ENCODE peak calls at places on chromosomes 12 and 14, in ten cellular contexts. One of them, this sample, is unnamed. For H3K4me1 and H3K27me3, the result is how much of the 10 kb centered on the place peaks cover.

GRCh38 chr12:82651489-82651888 is 35.2 kb upstream of the TMTC2 start:
- DNase-seq in IMR-90: no peak
- DNase-seq in tibial nerve: no peak
- DNase-seq in adrenal gland: no peak
- DNase-seq in body of pancreas: no peak
- DNase-seq in HCT116: peak
- DNase-seq in sigmoid colon: no peak
- DNase-seq in stomach: no peak
- DNase-seq in heart left ventricle: no peak
- DNase-seq in endothelial cell of umbilical vein: no peak
- DNase-seq in this sample: no peak

GRCh38 chr14:53044486-53044885 is 93.6 kb upstream of the FERMT2 start:
- DNase-seq in IMR-90: peak
- DNase-seq in stomach: no peak
- DNase-seq in HCT116: no peak
- DNase-seq in sigmoid colon: no peak
- DNase-seq in adrenal gland: no peak
- DNase-seq in endothelial cell of umbilical vein: no peak
- DNase-seq in body of pancreas: no peak
- DNase-seq in heart left ventricle: no peak
- DNase-seq in tibial nerve: no peak
- DNase-seq in this sample: no peak

GRCh38 chr12:31868980-31869379 is 90.2 kb upstream of the RESF1 start:
- DNase-seq in tibial nerve: no peak
- DNase-seq in HCT116: no peak
- DNase-seq in body of pancreas: peak
- DNase-seq in heart left ventricle: peak
- DNase-seq in IMR-90: peak
- DNase-seq in endothelial cell of umbilical vein: peak
- DNase-seq in adrenal gland: peak
- DNase-seq in stomach: peak
- DNase-seq in sigmoid colon: no peak
- DNase-seq in this sample: peak

GRCh38 chr14:61398221-61398620 is 76.8 kb downstream of the PRKCH start:
- DNase-seq in tibial nerve: no peak
- DNase-seq in IMR-90: no peak
- DNase-seq in HCT116: no peak
- DNase-seq in endothelial cell of umbilical vein: no peak
- DNase-seq in stomach: no peak
- DNase-seq in heart left ventricle: no peak
- DNase-seq in sigmoid colon: no peak
- DNase-seq in adrenal gland: no peak
- DNase-seq in body of pancreas: no peak
- DNase-seq in this sample: no peak

GRCh38 chr12:52050116-52050770 is 999 bp upstream of the NR4A1 start:
- DNase-seq in endothelial cell of umbilical vein: no peak
- DNase-seq in adrenal gland: peak
- DNase-seq in tibial nerve: no peak
- DNase-seq in IMR-90: peak
- DNase-seq in body of pancreas: peak
- DNase-seq in stomach: peak
- DNase-seq in heart left ventricle: peak
- DNase-seq in HCT116: no peak
- DNase-seq in sigmoid colon: peak
- DNase-seq in this sample: peak

GRCh38 chr12:129750426-129750825 is 153.4 kb downstream of the TMEM132D start:
- DNase-seq in tibial nerve: no peak
- DNase-seq in HCT116: no peak
- DNase-seq in stomach: no peak
- DNase-seq in body of pancreas: no peak
- DNase-seq in IMR-90: no peak
- DNase-seq in heart left ventricle: no peak
- DNase-seq in sigmoid colon: no peak
- DNase-seq in endothelial cell of umbilical vein: no peak
- DNase-seq in adrenal gland: no peak
- DNase-seq in this sample: no peak

GRCh38 chr12:81627336-81628189 is 131.6 kb downstream of the PPFIA2 start:
- DNase-seq in HCT116: peak
- DNase-seq in heart left ventricle: no peak
- DNase-seq in tibial nerve: no peak
- DNase-seq in adrenal gland: peak
- DNase-seq in IMR-90: peak
- DNase-seq in body of pancreas: no peak
- DNase-seq in stomach: no peak
- DNase-seq in endothelial cell of umbilical vein: peak
- DNase-seq in sigmoid colon: no peak
- DNase-seq in this sample: no peak

GRCh38 chr14:61472025-61472672 is 150.8 kb downstream of the PRKCH start:
- DNase-seq in endothelial cell of umbilical vein: peak
- DNase-seq in tibial nerve: no peak
- DNase-seq in body of pancreas: no peak
- DNase-seq in stomach: no peak
- DNase-seq in IMR-90: peak
- DNase-seq in heart left ventricle: peak
- DNase-seq in sigmoid colon: no peak
- DNase-seq in HCT116: no peak
- DNase-seq in adrenal gland: peak
- DNase-seq in this sample: no peak

GRCh38 chr14:106831322-106831720 is 1304.9 kb downstream of the TMEM121 start:
- DNase-seq in IMR-90: no peak
- DNase-seq in endothelial cell of umbilical vein: no peak
- DNase-seq in adrenal gland: peak
- DNase-seq in body of pancreas: peak
- DNase-seq in sigmoid colon: no peak
- DNase-seq in tibial nerve: no peak
- DNase-seq in HCT116: no peak
- DNase-seq in stomach: no peak
- DNase-seq in heart left ventricle: no peak
- DNase-seq in this sample: no peak

GRCh38 chr12:46470039-46470627 is 97.6 kb upstream of the SLC38A2 start:
- DNase-seq in IMR-90: no peak
- DNase-seq in sigmoid colon: no peak
- DNase-seq in tibial nerve: no peak
- DNase-seq in endothelial cell of umbilical vein: no peak
- DNase-seq in heart left ventricle: no peak
- DNase-seq in body of pancreas: no peak
- DNase-seq in HCT116: no peak
- DNase-seq in stomach: no peak
- DNase-seq in adrenal gland: no peak
- DNase-seq in this sample: no peak

GRCh38 chr14:101857226-101857625 is 95.7 kb downstream of the PPP2R5C start:
- DNase-seq in stomach: no peak
- DNase-seq in IMR-90: no peak
- DNase-seq in heart left ventricle: no peak
- DNase-seq in sigmoid colon: no peak
- DNase-seq in tibial nerve: no peak
- DNase-seq in adrenal gland: no peak
- DNase-seq in body of pancreas: no peak
- DNase-seq in HCT116: peak
- DNase-seq in endothelial cell of umbilical vein: no peak
- DNase-seq in this sample: no peak

GRCh38 chr14:95316826-95317225 is 2.9 kb downstream of the CLMN start:
- DNase-seq in IMR-90: no peak
- DNase-seq in endothelial cell of umbilical vein: no peak
- DNase-seq in HCT116: no peak
- DNase-seq in sigmoid colon: no peak
- DNase-seq in heart left ventricle: no peak
- DNase-seq in adrenal gland: no peak
- DNase-seq in tibial nerve: no peak
- DNase-seq in stomach: no peak
- DNase-seq in body of pancreas: no peak
- DNase-seq in this sample: no peak

GRCh38 chr12:65741662-65742480 is 82.4 kb upstream of the HMGA2 start:
- DNase-seq in endothelial cell of umbilical vein: peak
- DNase-seq in body of pancreas: peak
- DNase-seq in sigmoid colon: no peak
- DNase-seq in adrenal gland: no peak
- DNase-seq in tibial nerve: no peak
- DNase-seq in HCT116: no peak
- DNase-seq in IMR-90: peak
- DNase-seq in stomach: no peak
- DNase-seq in heart left ventricle: peak
- DNase-seq in this sample: peak

GRCh38 chr12:105522166-105522825 is 191.8 kb downstream of the C12orf75 start:
- DNase-seq in body of pancreas: no peak
- DNase-seq in adrenal gland: no peak
- DNase-seq in heart left ventricle: no peak
- DNase-seq in endothelial cell of umbilical vein: no peak
- DNase-seq in stomach: no peak
- DNase-seq in HCT116: no peak
- DNase-seq in sigmoid colon: no peak
- DNase-seq in tibial nerve: no peak
- DNase-seq in IMR-90: peak
- DNase-seq in this sample: no peak

GRCh38 chr12:121128908-121129704 is 3.6 kb upstream of the P2RX7 start:
- DNase-seq in heart left ventricle: peak
- DNase-seq in body of pancreas: peak
- DNase-seq in adrenal gland: peak
- DNase-seq in sigmoid colon: peak
- DNase-seq in IMR-90: peak
- DNase-seq in endothelial cell of umbilical vein: peak
- DNase-seq in tibial nerve: peak
- DNase-seq in HCT116: no peak
- DNase-seq in stomach: peak
- DNase-seq in this sample: peak
- TF ChIP-seq POLR2A in heart left ventricle: no peak
- TF ChIP-seq POLR2A in body of pancreas: no peak
- TF ChIP-seq POLR2A in adrenal gland: no peak
- TF ChIP-seq POLR2A in sigmoid colon: no peak
- TF ChIP-seq POLR2A in IMR-90: no peak
- TF ChIP-seq POLR2A in endothelial cell of umbilical vein: no peak
- TF ChIP-seq POLR2A in tibial nerve: no peak
- TF ChIP-seq POLR2A in HCT116: no peak
- TF ChIP-seq POLR2A in stomach: no peak
- TF ChIP-seq POLR2A in this sample: no peak

DNA sequence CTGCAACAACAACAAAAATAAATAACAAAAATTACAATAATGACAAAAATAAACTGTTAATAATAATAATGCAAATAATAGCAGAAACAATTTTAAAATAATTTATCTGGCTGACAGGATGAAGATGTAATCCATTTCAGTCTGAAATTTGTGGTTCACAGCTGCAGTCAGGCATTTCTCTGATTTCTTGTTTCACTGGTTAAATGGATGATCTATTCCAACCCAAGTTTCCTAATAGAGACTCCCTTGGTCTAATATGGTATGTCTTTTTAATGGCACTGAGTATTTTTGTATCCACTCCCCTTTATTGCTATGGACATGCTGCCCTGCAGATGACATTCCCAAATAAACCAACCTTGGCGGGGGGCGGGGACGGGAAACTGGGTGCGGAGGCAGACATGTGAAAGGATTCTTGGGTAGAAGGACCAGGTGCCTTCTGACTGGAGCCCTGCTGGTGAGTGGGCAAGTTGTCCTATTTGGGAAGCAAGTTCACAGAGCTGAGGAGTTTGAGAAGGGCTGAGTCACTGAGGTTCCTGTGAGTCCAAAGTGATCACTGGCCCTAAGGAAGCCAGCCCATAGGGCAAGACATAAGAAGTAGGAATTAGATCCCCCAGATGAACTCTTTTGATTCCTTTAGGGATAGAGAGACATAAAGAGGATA is 14.4 kb downstream of the FOXG1 start:
- DNase-seq in tibial nerve: no peak
- DNase-seq in endothelial cell of umbilical vein: no peak
- DNase-seq in body of pancreas: no peak
- DNase-seq in heart left ventricle: no peak
- DNase-seq in sigmoid colon: no peak
- DNase-seq in HCT116: no peak
- DNase-seq in stomach: no peak
- DNase-seq in IMR-90: no peak
- DNase-seq in adrenal gland: no peak
- DNase-seq in this sample: no peak
- H3K4me1 ChIP-seq in tibial nerve: under half
- H3K4me1 ChIP-seq in endothelial cell of umbilical vein: under half
- H3K4me1 ChIP-seq in body of pancreas: under half
- H3K4me1 ChIP-seq in heart left ventricle: under half
- H3K4me1 ChIP-seq in sigmoid colon: under half
- H3K4me1 ChIP-seq in HCT116: under half
- H3K4me1 ChIP-seq in stomach: under half
- H3K4me1 ChIP-seq in IMR-90: under half
- H3K4me1 ChIP-seq in adrenal gland: under half
- H3K4me1 ChIP-seq in this sample: under half

DNA sequence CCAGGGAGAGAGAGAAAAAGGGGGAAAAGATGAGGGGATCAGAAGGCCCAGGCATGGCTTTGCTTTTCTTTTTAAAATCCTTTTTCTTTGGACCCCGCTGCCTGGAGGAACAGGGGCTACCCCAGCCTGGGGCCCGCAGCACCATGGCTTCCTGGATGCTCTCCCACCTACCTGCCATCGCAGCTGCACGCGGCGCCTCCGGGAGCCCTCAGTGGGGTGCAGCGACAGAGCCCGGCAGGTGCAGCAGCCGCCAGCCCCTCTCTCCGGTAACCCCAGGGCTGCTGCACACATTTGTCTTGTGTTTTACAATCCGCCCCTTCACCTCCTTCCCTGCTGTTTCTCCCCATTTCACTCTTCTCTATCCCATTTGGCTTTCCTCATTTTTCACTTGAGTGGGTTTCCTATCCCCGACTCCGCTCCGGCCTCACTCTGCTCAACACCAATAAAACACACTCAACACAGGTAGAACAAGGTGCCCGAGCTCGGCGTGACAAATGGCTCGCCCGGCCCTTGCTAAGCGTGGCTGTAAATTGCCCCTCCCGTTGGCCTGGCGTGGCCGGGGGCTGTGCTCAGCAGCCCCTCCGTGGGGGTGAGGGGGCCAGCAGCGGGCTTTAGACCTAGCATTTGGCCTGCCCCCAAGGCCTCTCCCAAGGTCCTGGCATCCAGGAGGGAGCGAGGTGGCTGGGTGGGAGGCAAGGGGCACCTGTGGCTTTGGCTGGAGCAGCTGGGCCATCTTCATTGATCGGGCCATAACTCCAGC is 52.6 kb upstream of the GPATCH2L start:
- DNase-seq in sigmoid colon: no peak
- DNase-seq in tibial nerve: no peak
- DNase-seq in HCT116: no peak
- DNase-seq in body of pancreas: no peak
- DNase-seq in heart left ventricle: no peak
- DNase-seq in endothelial cell of umbilical vein: no peak
- DNase-seq in adrenal gland: no peak
- DNase-seq in IMR-90: no peak
- DNase-seq in stomach: no peak
- DNase-seq in this sample: no peak
- H3K27me3 ChIP-seq in sigmoid colon: under half
- H3K27me3 ChIP-seq in tibial nerve: under half
- H3K27me3 ChIP-seq in HCT116: under half
- H3K27me3 ChIP-seq in body of pancreas: under half
- H3K27me3 ChIP-seq in heart left ventricle: under half
- H3K27me3 ChIP-seq in endothelial cell of umbilical vein: under half
- H3K27me3 ChIP-seq in adrenal gland: under half
- H3K27me3 ChIP-seq in IMR-90: under half
- H3K27me3 ChIP-seq in stomach: under half
- H3K27me3 ChIP-seq in this sample: under half

DNA sequence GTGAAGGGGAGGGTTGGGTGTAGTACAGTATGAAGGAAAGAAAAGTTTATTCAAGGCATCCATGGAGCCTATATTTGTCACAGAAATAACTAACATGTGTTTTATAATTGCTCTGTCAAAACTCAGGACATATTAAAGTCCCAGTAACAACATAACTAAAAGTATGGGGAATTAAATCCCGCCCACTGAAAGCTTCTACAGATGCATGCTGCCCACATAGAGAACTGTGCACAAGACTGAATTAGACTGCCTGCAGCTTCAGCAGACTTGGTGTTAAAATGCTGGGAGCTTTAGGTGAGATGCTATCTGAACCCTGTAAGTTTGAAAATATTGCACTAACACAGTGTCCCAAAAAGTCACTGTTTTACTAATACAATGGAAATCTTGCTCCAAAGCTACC is 237.8 kb downstream of the BCAT1 start:
- DNase-seq in HCT116: no peak
- DNase-seq in adrenal gland: no peak
- DNase-seq in tibial nerve: no peak
- DNase-seq in sigmoid colon: no peak
- DNase-seq in IMR-90: no peak
- DNase-seq in endothelial cell of umbilical vein: no peak
- DNase-seq in body of pancreas: no peak
- DNase-seq in heart left ventricle: no peak
- DNase-seq in stomach: no peak
- DNase-seq in this sample: no peak
- TF ChIP-seq POLR2A in HCT116: no peak
- TF ChIP-seq POLR2A in adrenal gland: no peak
- TF ChIP-seq POLR2A in tibial nerve: no peak
- TF ChIP-seq POLR2A in sigmoid colon: no peak
- TF ChIP-seq POLR2A in IMR-90: no peak
- TF ChIP-seq POLR2A in endothelial cell of umbilical vein: no peak
- TF ChIP-seq POLR2A in body of pancreas: no peak
- TF ChIP-seq POLR2A in heart left ventricle: no peak
- TF ChIP-seq POLR2A in stomach: no peak
- TF ChIP-seq POLR2A in this sample: no peak

This sample was measured in ovary.